ENCODE peak calls at places on chromosomes 3 and 15, in ten cellular contexts. D, O, E, V, K, S, R, H, I and Z are unnamed samples.

GRCh38 chr3:120093923-120094775 is at the start of gene GSK3B:
- DNase-seq in H (peak; percentile 65), V (no peak), K (no peak), E (no peak), O (no peak), D (peak; percentile 99), R (peak; percentile 99), S (peak; percentile 37), I (peak; percentile 77), Z (no peak)

GRCh38 chr3:57778499-57778898 is 22.4 kb downstream of the SLMAP start:
- DNase-seq in E (no peak), H (no peak), S (no peak), D (no peak), O (peak; percentile 13), V (no peak), I (no peak), K (peak; percentile 56), R (no peak), Z (no peak)

GRCh38 chr15:71804226-71804625 is 6.1 kb upstream of the NR2E3 start:
- DNase-seq in V (no peak), R (no peak), H (no peak), O (no peak), K (no peak), S (no peak), I (no peak), D (no peak), E (no peak), Z (no peak)

GRCh38 chr3:105473521-105474223 is 107.0 kb downstream of the ALCAM start:
- DNase-seq in O (peak; percentile 86), S (no peak), V (no peak), K (peak; percentile 61), D (no peak), E (no peak), R (no peak), I (no peak), H (no peak), Z (peak; percentile 67)

GRCh38 chr15:92958105-92958504 is 58.0 kb downstream of the CHD2 start:
- DNase-seq in K (peak; percentile 75), R (no peak), S (no peak), D (no peak), O (peak; percentile 39), I (no peak), E (no peak), V (no peak), H (no peak), Z (no peak)

GRCh38 chr3:117268318-117268717 is 558.7 kb downstream of the TUSC7 start:
- DNase-seq in D (no peak), V (no peak), I (no peak), R (no peak), K (no peak), E (no peak), O (no peak), S (no peak), H (no peak), Z (no peak)

GRCh38 chr3:192914873-192915272 is 2.8 kb downstream of the MB21D2 start:
- DNase-seq in D (no peak), I (no peak), O (no peak), H (no peak), S (no peak), R (no peak), K (no peak), V (no peak), E (no peak), Z (no peak)

GRCh38 chr3:17891139-17891850 is 148.9 kb upstream of the TBC1D5 start:
- DNase-seq in D (no peak), I (no peak), S (no peak), R (no peak), K (peak; percentile 45), O (peak; percentile 8), V (no peak), H (no peak), E (no peak), Z (peak; percentile 64)

GRCh38 chr15:83322061-83322460 is 37.6 kb upstream of the BNC1 start:
- DNase-seq in I (no peak), K (peak; percentile 88), H (no peak), D (no peak), E (no peak), V (no peak), R (no peak), O (peak; percentile 15), S (no peak), Z (no peak)

GRCh38 chr3:69439683-69440270 is 53.9 kb upstream of the FRMD4B start:
- DNase-seq in V (no peak), O (peak; percentile 30), H (no peak), S (no peak), I (no peak), R (no peak), K (peak; percentile 35), D (no peak), E (no peak), Z (peak; percentile 62)

GRCh38 chr15:98614681-98615080 is 33.7 kb upstream of the IGF1R start:
- DNase-seq in E (no peak), I (peak; percentile 4), D (no peak), K (peak; percentile 88), H (no peak), V (no peak), R (no peak), S (no peak), O (no peak), Z (no peak)

GRCh38 chr3:14441240-14441919 is 39.0 kb downstream of the SLC6A6 start:
- DNase-seq in H (no peak), E (no peak), K (peak; percentile 40), I (no peak), R (no peak), S (no peak), V (no peak), D (no peak), O (no peak), Z (no peak)

GRCh38 chr15:39202641-39203040 is 378.2 kb upstream of the THBS1 start:
- DNase-seq in D (no peak), R (no peak), O (no peak), V (no peak), S (no peak), H (no peak), I (no peak), K (peak; percentile 67), E (no peak), Z (peak; percentile 45)

DNA sequence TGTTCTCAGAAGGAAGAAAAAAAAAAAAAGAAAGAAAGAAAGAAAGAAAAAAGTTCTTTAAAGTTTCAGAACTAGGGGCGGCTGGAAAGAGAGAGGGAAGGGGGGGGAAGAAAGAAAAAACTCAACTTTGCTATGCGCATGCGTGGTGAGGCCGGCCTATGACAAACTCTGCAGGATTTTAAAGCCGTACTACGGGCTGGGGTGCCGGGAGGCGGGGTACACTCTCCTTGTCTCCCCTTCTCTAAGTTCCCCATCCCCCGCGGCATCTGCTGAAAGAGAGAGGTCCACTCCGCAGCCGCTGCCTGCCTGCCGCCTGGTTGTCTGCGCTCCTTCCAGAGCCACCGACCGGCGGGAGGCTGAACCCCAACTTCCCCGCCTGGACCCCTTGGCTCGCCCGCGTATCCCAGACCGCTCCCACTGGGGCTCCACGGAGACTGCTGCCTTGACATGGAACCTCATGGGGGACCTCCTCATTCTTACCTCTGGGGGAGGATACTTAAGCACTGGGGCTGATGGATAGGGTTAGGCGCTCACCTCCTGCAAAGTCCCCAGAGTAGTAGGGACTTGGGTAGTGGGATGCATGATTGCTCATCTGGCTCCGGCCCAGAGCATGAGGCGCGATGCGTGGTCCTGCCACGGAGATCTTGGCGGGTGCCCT is 1.4 kb upstream of the WNT5A start:
- DNase-seq in H (no peak), E (peak; percentile 86), V (peak; percentile 83), K (peak; percentile 67), O (peak; percentile 89), S (peak; percentile 35), R (peak; percentile 79), D (no peak), I (peak; percentile 71), Z (peak; percentile 90)
- TF ChIP-seq CTCF in H (no peak), E (no peak), V (no peak), K (no peak), O (no peak), S (no peak), R (no peak), D (no peak), I (no peak), Z (peak; percentile 2)

GRCh38 chr3:160941885-160942494 is 163.2 kb downstream of the B3GALNT1 start:
- DNase-seq in R (no peak), V (no peak), E (peak; percentile 90), H (peak; percentile 86), K (peak; percentile 74), D (peak; percentile 70), O (peak; percentile 61), S (peak; percentile 22), I (peak; percentile 65), Z (peak; percentile 51)
- TF ChIP-seq CTCF in R (peak; percentile 92), V (peak; percentile 93), E (no peak), H (peak; percentile 92), K (peak; percentile 81), D (peak; percentile 69), O (peak; percentile 79), S (peak; percentile 80), I (peak; percentile 80), Z (peak; percentile 84)

GRCh38 chr15:69217381-69217780 is 56.9 kb downstream of the GLCE start:
- DNase-seq in I (no peak), H (no peak), K (no peak), D (no peak), V (no peak), O (no peak), S (no peak), E (no peak), R (no peak), Z (no peak)

GRCh38 chr15:69215636-69216035 is 55.2 kb downstream of the GLCE start:
- DNase-seq in D (no peak), H (no peak), V (no peak), K (no peak), S (no peak), E (no peak), O (no peak), I (no peak), R (no peak), Z (no peak)

GRCh38 chr15:69209661-69210060 is 49.2 kb downstream of the GLCE start:
- DNase-seq in H (no peak), D (no peak), E (no peak), V (no peak), S (no peak), O (no peak), K (no peak), R (no peak), I (no peak), Z (no peak)

GRCh38 chr15:69210574-69210973 is 50.1 kb downstream of the GLCE start:
- DNase-seq in E (no peak), D (no peak), R (no peak), S (no peak), V (no peak), I (no peak), H (no peak), O (no peak), K (no peak), Z (no peak)

DNA sequence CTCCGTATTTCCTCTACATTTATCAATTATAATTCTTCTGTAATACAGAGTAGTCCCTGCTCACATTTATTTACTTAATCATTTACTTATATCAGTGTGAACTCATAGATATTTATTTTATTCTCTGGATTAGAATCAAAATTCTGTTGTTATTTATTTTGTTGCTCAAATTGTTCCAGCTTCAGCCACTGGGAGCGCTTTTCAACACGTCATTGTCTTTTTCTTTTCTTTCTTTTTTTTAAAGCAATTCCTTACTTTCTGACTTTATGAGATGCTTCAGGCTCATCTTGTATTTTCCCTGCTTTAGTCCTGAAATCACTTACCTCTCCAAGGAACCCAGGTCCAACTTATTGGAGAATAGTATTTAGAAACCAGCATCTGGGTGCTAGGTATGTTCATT is 53.4 kb downstream of the GLCE start:
- DNase-seq in K (no peak), V (no peak), R (no peak), I (no peak), S (no peak), H (no peak), O (no peak), D (no peak), E (no peak), Z (no peak)
- TF ChIP-seq CTCF in K (no peak), V (no peak), R (no peak), I (no peak), S (no peak), H (no peak), O (no peak), D (no peak), E (no peak), Z (no peak)

GRCh38 chr3:155853214-155854146 is 747 bp downstream of the SLC33A1 start:
- DNase-seq in S (peak; percentile 52), V (no peak), H (peak; percentile 37), D (no peak), K (peak; percentile 28), E (peak; percentile 90), I (no peak), O (peak; percentile 7), R (peak; percentile 73), Z (no peak)
- TF ChIP-seq CTCF in S (no peak), V (peak; percentile 12), H (no peak), D (no peak), K (peak; percentile 30), E (no peak), I (no peak), O (no peak), R (peak; percentile 8), Z (no peak)